ENCODE peak calls at places on chromosomes 1 and 21, in nine cellular contexts. K, Z, N, S, Y, V, I, H and T are unnamed samples.

GRCh38 chr21:25867041-25867440 is 132.3 kb downstream of the GABPA start:
- DNase-seq in K (no peak), Z (no peak), N (no peak), S (no peak), Y (no peak), V (no peak), I (no peak), H (no peak), T (no peak)

GRCh38 chr21:40616377-40616704 is 230.6 kb downstream of the DSCAM start:
- DNase-seq in K (no peak), Z (no peak), N (no peak), S (no peak), Y (no peak), V (no peak), I (no peak), H (no peak), T (no peak)

GRCh38 chr21:28636988-28637691 is 355.5 kb downstream of the LTN1 start:
- DNase-seq in K (no peak), Z (no peak), N (peak; percentile 79), S (peak; percentile 81), Y (no peak), V (no peak), I (no peak), H (peak; percentile 26), T (no peak)

GRCh38 chr1:44651069-44651468 is 23.2 kb downstream of the TMEM53 start:
- DNase-seq in K (no peak), Z (no peak), N (no peak), S (no peak), Y (no peak), V (no peak), I (no peak), H (no peak), T (no peak)

GRCh38 chr1:186813420-186813819 is 15.3 kb upstream of the PLA2G4A start:
- DNase-seq in K (no peak), Z (no peak), N (no peak), S (no peak), Y (no peak), V (no peak), I (no peak), H (no peak), T (no peak)

GRCh38 chr1:6308449-6308848 is 47.6 kb upstream of the GPR153 start:
- DNase-seq in K (no peak), Z (no peak), N (no peak), S (no peak), Y (no peak), V (no peak), I (no peak), H (no peak), T (no peak)

GRCh38 chr1:164743991-164744390 is 185.0 kb downstream of the PBX1 start:
- DNase-seq in K (no peak), Z (no peak), N (no peak), S (no peak), Y (no peak), V (no peak), I (no peak), H (no peak), T (no peak)

GRCh38 chr1:61274979-61275378 is 192.6 kb downstream of the NFIA start:
- DNase-seq in K (no peak), Z (no peak), N (no peak), S (no peak), Y (no peak), V (no peak), I (no peak), H (no peak), T (no peak)

GRCh38 chr1:246291141-246291540 is 215.9 kb downstream of the SMYD3 start:
- DNase-seq in K (no peak), Z (no peak), N (no peak), S (no peak), Y (no peak), V (no peak), I (no peak), H (no peak), T (no peak)

GRCh38 chr1:162285149-162285561 is 91.5 kb downstream of the SPATA46 start:
- DNase-seq in K (no peak), Z (no peak), N (no peak), S (no peak), Y (no peak), V (no peak), I (no peak), H (no peak), T (no peak)

GRCh38 chr1:96367791-96368190 is 353.8 kb upstream of the PTBP2 start:
- DNase-seq in K (no peak), Z (no peak), N (peak; percentile 24), S (no peak), Y (no peak), V (no peak), I (no peak), H (no peak), T (no peak)

GRCh38 chr1:60035925-60036324 is 37.6 kb downstream of the C1orf87 start:
- DNase-seq in K (no peak), Z (no peak), N (no peak), S (no peak), Y (no peak), V (no peak), I (no peak), H (no peak), T (no peak)
- TF ChIP-seq CTCF in K (no peak), Z (no peak), N (no peak), S (no peak), Y (no peak), V (no peak), I (no peak), H (no peak), T (no peak)

DNA sequence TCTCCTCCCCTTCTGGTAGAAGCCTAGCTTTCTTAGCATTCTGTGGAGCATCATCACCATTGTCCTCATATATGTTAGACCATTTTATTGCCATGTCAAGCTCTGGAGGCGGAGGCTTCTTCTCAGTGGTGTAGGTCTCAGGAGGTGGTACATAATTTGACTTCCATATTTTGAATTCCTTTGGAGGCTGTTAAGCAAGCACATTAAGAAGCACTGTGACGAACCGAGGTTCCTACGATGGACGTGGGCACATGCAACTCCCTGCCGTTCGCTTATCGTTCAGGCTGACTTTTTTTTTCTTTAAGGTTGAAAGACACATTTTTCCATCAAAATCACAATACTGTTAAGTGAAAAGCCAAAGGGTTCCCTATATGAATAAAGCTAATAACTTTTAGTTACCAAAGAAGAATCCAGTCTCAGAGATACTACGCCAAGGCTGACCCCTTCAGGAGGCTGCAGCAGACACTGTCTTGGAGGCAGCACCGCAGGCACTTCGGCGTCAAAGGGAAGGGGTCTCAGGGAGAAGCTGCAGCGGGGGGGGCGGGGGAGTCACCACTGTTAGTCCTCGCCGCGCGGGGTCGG is 835 bp downstream of the C1orf52 start:
- DNase-seq in K (no peak), Z (no peak), N (no peak), S (no peak), Y (no peak), V (no peak), I (no peak), H (no peak), T (no peak)
- TF ChIP-seq CTCF in K (no peak), Z (no peak), N (no peak), S (peak; percentile 12), Y (no peak), V (no peak), I (no peak), H (no peak), T (no peak)

DNA sequence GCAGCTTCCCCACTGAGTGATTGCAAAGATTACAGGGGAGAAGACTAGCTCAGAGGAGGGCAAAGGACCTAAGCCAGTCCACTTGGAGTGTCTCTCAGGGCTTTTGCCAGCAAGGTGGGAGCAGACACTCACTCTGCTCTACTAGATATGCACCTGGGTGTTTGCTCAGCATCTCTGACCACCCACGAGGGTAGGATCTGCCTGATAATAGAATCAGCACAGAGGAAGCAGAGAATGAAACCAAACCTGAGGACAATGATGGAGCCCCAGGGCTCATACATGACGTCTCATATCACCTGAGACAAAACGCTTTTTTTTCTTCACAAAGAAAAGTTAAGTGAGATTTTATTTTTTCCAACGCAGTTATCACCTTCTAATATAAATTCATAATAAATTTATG is 79.4 kb downstream of the RRAGC start:
- DNase-seq in K (no peak), Z (no peak), N (no peak), S (no peak), Y (no peak), V (no peak), I (no peak), H (no peak), T (no peak)
- TF ChIP-seq CTCF in K (no peak), Z (no peak), N (no peak), S (no peak), Y (no peak), V (no peak), I (no peak), H (no peak), T (no peak)

GRCh38 chr1:72186733-72187307 is 95.5 kb downstream of the NEGR1 start:
- DNase-seq in K (no peak), Z (no peak), N (peak; percentile 50), S (no peak), Y (no peak), V (no peak), I (no peak), H (no peak), T (no peak)
- TF ChIP-seq CTCF in K (peak; percentile 59), Z (no peak), N (peak; percentile 75), S (peak; percentile 67), Y (peak; percentile 76), V (no peak), I (no peak), H (no peak), T (no peak)

GRCh38 chr1:230834292-230834691 is 34.0 kb downstream of the C1orf198 start:
- DNase-seq in K (no peak), Z (no peak), N (no peak), S (no peak), Y (no peak), V (no peak), I (no peak), H (no peak), T (no peak)

GRCh38 chr1:230831706-230832105 is 36.6 kb downstream of the C1orf198 start:
- DNase-seq in K (no peak), Z (no peak), N (no peak), S (no peak), Y (no peak), V (no peak), I (no peak), H (no peak), T (no peak)

GRCh38 chr1:230832466-230832865 is 35.9 kb downstream of the C1orf198 start:
- DNase-seq in K (no peak), Z (no peak), N (no peak), S (no peak), Y (no peak), V (no peak), I (no peak), H (no peak), T (no peak)

GRCh38 chr1:230836347-230836746 is 32.0 kb downstream of the C1orf198 start:
- DNase-seq in K (no peak), Z (no peak), N (no peak), S (no peak), Y (no peak), V (no peak), I (no peak), H (no peak), T (no peak)

GRCh38 chr1:230833511-230833910 is 34.8 kb downstream of the C1orf198 start:
- DNase-seq in K (no peak), Z (no peak), N (no peak), S (no peak), Y (no peak), V (no peak), I (no peak), H (no peak), T (no peak)
- TF ChIP-seq CTCF in K (no peak), Z (no peak), N (no peak), S (no peak), Y (no peak), V (no peak), I (no peak), H (no peak), T (no peak)